ENCODE peak calls at places on chromosomes 16 and 17, in six cellular contexts. N, V, I, Q, G and O are unnamed samples.

GRCh38 chr17:44331249-44331760 is 6.7 kb upstream of the SLC25A39 start:
- DNase-seq in N (peak), V (peak), I (peak), Q (peak), G (peak), O (peak)

GRCh38 chr16:15701975-15702970 is 52.2 kb downstream of the NDE1 start:
- DNase-seq in N (no peak), V (peak), I (no peak), Q (no peak), G (peak), O (no peak)

GRCh38 chr17:63774982-63775290 is 966 bp downstream of the DDX42 start:
- DNase-seq in N (no peak), V (peak), I (no peak), Q (no peak), G (peak), O (no peak)

GRCh38 chr17:4970273-4970672 is 2.7 kb upstream of the SPAG7 start:
- DNase-seq in N (no peak), V (no peak), I (no peak), Q (no peak), G (no peak), O (no peak)

GRCh38 chr17:77887464-77888241 is 70.8 kb upstream of the TNRC6C start:
- DNase-seq in N (peak), V (no peak), I (peak), Q (no peak), G (peak), O (peak)

GRCh38 chr16:73064996-73065349 is 17.0 kb upstream of the ZFHX3 start:
- DNase-seq in N (no peak), V (no peak), I (no peak), Q (no peak), G (no peak), O (no peak)

GRCh38 chr17:29617481-29618271 is 5.0 kb downstream of the CORO6 start:
- DNase-seq in N (peak), V (no peak), I (peak), Q (peak), G (peak), O (peak)

GRCh38 chr16:50603206-50604064 is 55.2 kb downstream of the NKD1 start:
- DNase-seq in N (no peak), V (peak), I (no peak), Q (no peak), G (peak), O (no peak)

GRCh38 chr17:45022655-45023339 is 28.6 kb downstream of the DCAKD start:
- DNase-seq in N (no peak), V (no peak), I (no peak), Q (no peak), G (no peak), O (no peak)

GRCh38 chr17:49371178-49371834 is 9.3 kb upstream of the ZNF652 start:
- DNase-seq in N (peak), V (no peak), I (no peak), Q (no peak), G (no peak), O (no peak)

GRCh38 chr16:4660454-4661007 is 32.8 kb upstream of the NUDT16L1 start:
- DNase-seq in N (peak), V (peak), I (peak), Q (no peak), G (peak), O (peak)

GRCh38 chr16:69894675-69895074 is 56.5 kb upstream of the CLEC18A start:
- DNase-seq in N (no peak), V (no peak), I (no peak), Q (no peak), G (no peak), O (no peak)

GRCh38 chr16:50842589-50842988 is 100.7 kb downstream of the CYLD start:
- DNase-seq in N (no peak), V (peak), I (no peak), Q (no peak), G (no peak), O (no peak)